ENCODE peak calls at places on chromosome 2, in ten cellular contexts. H is COLO829; E is globus pallidus; Z is activated T-helper 9 cell treated with anti-CD3 and anti-CD28 coated beads, Interleukin-2, amount 50 U/mL, for 16 hours; A is CD8-positive, alpha-beta T cell; U is ELR; V is A549; G is stimulated activated CD8-positive, alpha-beta memory T cell treated with anti-CD3 and anti-CD28 coated beads, Interleukin-4, amount 100 ng/mL, for 24 hours; C is foreskin fibroblast; Y is NCI-H2171 treated with DMSO at 0.1 percent for 48 hours. S is an unnamed sample.

GRCh38 chr2:74448771-74449170 is 6.1 kb upstream of the INO80B start:
- DNase-seq in Y (no peak), A (no peak), H (no peak), V (no peak), E (no peak), Z (no peak), G (no peak), U (peak; percentile 65), C (no peak), S (no peak)

GRCh38 chr2:61889212-61889956 is 928 bp upstream of the CCT4 start:
- DNase-seq in Y (no peak), H (no peak), U (no peak), A (peak; percentile 8), E (peak; percentile 8), V (no peak), C (no peak), Z (no peak), G (no peak), S (no peak)

GRCh38 chr2:166361351-166362153 is 14.2 kb downstream of the SCN9A start:
- DNase-seq in G (no peak), H (peak; percentile 26), V (peak; percentile 72), A (no peak), U (peak; percentile 68), E (no peak), Z (no peak), Y (peak; percentile 4), C (no peak), S (no peak)

GRCh38 chr2:108833219-108833618 is 46.6 kb downstream of the CCDC138 start:
- DNase-seq in A (no peak), U (peak; percentile 8), V (no peak), Z (no peak), Y (no peak), E (no peak), H (no peak), C (no peak), G (no peak), S (no peak)

GRCh38 chr2:42918671-42919335 is 126.4 kb upstream of the HAAO start:
- DNase-seq in C (peak; percentile 63), Y (no peak), U (no peak), G (no peak), E (no peak), A (no peak), Z (no peak), H (no peak), V (no peak), S (no peak)

GRCh38 chr2:240179941-240180666 is 39.6 kb upstream of the OTOS start:
- DNase-seq in E (no peak), A (no peak), U (no peak), Y (no peak), H (no peak), Z (no peak), G (no peak), V (no peak), C (no peak), S (peak; percentile 38)

GRCh38 chr2:72141881-72142742 is 5.5 kb downstream of the CYP26B1 start:
- DNase-seq in H (no peak), U (no peak), Y (no peak), C (no peak), A (no peak), V (no peak), Z (no peak), E (no peak), G (no peak), S (peak; percentile 46)

GRCh38 chr2:127193164-127193947 is 26.7 kb downstream of the CYP27C1 start:
- DNase-seq in V (no peak), A (no peak), Z (no peak), C (no peak), G (no peak), E (no peak), Y (no peak), H (no peak), U (no peak), S (no peak)

GRCh38 chr2:151760139-151760650 is 25.9 kb upstream of the NEB start:
- DNase-seq in V (no peak), G (no peak), Z (no peak), A (no peak), E (no peak), U (no peak), C (no peak), H (no peak), Y (no peak), S (no peak)

GRCh38 chr2:10879624-10880585 is 31.8 kb upstream of the KCNF1 start:
- DNase-seq in Y (no peak), G (no peak), U (no peak), Z (no peak), E (no peak), A (no peak), H (no peak), C (no peak), V (no peak), S (no peak)

GRCh38 chr2:46332686-46333281 is 35.6 kb downstream of the EPAS1 start:
- DNase-seq in V (no peak), Z (no peak), H (no peak), E (no peak), A (no peak), G (no peak), U (peak; percentile 83), C (peak; percentile 53), Y (no peak), S (no peak)

GRCh38 chr2:126891681-126892500 is 6.8 kb upstream of the TEX51 start:
- DNase-seq in Z (no peak), Y (peak; percentile 95), V (no peak), H (no peak), A (no peak), U (no peak), C (no peak), G (no peak), E (no peak), S (peak; percentile 34)

GRCh38 chr2:165277295-165277694 is 38.1 kb downstream of the SCN2A start:
- DNase-seq in Y (no peak), U (peak; percentile 6), Z (no peak), V (no peak), E (no peak), H (no peak), G (no peak), C (no peak), A (no peak), S (no peak)

GRCh38 chr2:557635-558301 is 119.4 kb downstream of the TMEM18 start:
- DNase-seq in V (no peak), H (no peak), C (no peak), Z (no peak), U (no peak), A (no peak), E (no peak), Y (peak; percentile 14), G (no peak), S (no peak)

GRCh38 chr2:181457741-181458425 is 697 bp downstream of the ITGA4 start:
- DNase-seq in A (peak; percentile 57), H (no peak), C (peak; percentile 41), G (peak; percentile 53), Z (peak; percentile 59), V (no peak), U (peak; percentile 74), E (no peak), Y (peak; percentile 85), S (peak; percentile 71)

S was measured in upper lobe of right lung.